ENCODE peak calls at places on chromosomes 1 and 21, in six cellular contexts. B is HepG2, S is GM12878, P is A549, G is upper lobe of left lung, J is K562. A is an unnamed sample.

GRCh38 chr1:70314706-70315304 is 39.7 kb downstream of the ANKRD13C start:
- ATAC-seq in S (no peak), J (peak; percentile 42), P (peak; percentile 57), G (no peak), B (no peak), A (no peak)

GRCh38 chr1:76083189-76083588 is 8.6 kb downstream of the ST6GALNAC3 start:
- ATAC-seq in S (peak; percentile 94), G (no peak), J (no peak), P (no peak), B (no peak), A (no peak)

GRCh38 chr21:44483288-44484237 is 28.3 kb downstream of the LRRC3 start:
- ATAC-seq in G (no peak), J (no peak), S (no peak), B (peak; percentile 15), P (no peak), A (no peak)

GRCh38 chr1:116324411-116324810 is 48.6 kb upstream of the ATP1A1 start:
- ATAC-seq in S (no peak), G (no peak), B (no peak), J (no peak), P (no peak), A (no peak)

GRCh38 chr1:42037586-42037985 is 115.6 kb upstream of the GUCA2B start:
- ATAC-seq in G (no peak), B (no peak), P (no peak), S (no peak), J (no peak), A (no peak)

GRCh38 chr21:46000731-46001641 is 19.4 kb downstream of the COL6A1 start:
- ATAC-seq in B (no peak), G (no peak), J (peak; percentile 83), S (no peak), P (peak; percentile 52), A (peak; percentile 65)

GRCh38 chr1:201559679-201560162 is 20.8 kb downstream of the NAV1 start:
- ATAC-seq in P (peak; percentile 96), G (peak; percentile 88), S (peak; percentile 99), J (peak; percentile 95), B (peak; percentile 97), A (peak; percentile 70)

GRCh38 chr1:92211166-92211565 is 6.5 kb upstream of the C1orf146 start:
- ATAC-seq in B (no peak), J (no peak), P (no peak), G (no peak), S (no peak), A (no peak)

GRCh38 chr1:56482486-56482885 is 96.9 kb downstream of the PLPP3 start:
- ATAC-seq in B (no peak), S (peak; percentile 36), G (no peak), P (no peak), J (no peak), A (no peak)

GRCh38 chr1:100433563-100433962 is 81.3 kb downstream of the CDC14A start:
- ATAC-seq in P (no peak), J (no peak), S (no peak), B (no peak), G (no peak), A (no peak)

GRCh38 chr1:55053265-55053954 is 14.1 kb downstream of the PCSK9 start:
- ATAC-seq in P (no peak), J (no peak), S (no peak), G (peak; percentile 2), B (peak; percentile 70), A (peak; percentile 30)

GRCh38 chr1:54397090-54397591 is 9.1 kb downstream of the SSBP3 start:
- ATAC-seq in P (no peak), S (no peak), G (peak; percentile 22), J (peak; percentile 58), B (no peak), A (peak; percentile 17)

GRCh38 chr1:8523641-8524206 is 205.8 kb downstream of the SLC45A1 start:
- ATAC-seq in J (no peak), S (peak; percentile 9), P (no peak), B (no peak), G (no peak), A (no peak)

GRCh38 chr1:220767312-220768126 is 19.2 kb upstream of the MTARC1 start:
- ATAC-seq in G (peak; percentile 69), B (peak; percentile 93), J (no peak), S (no peak), P (no peak), A (peak; percentile 90)

GRCh38 chr21:39655589-39655988 is 42.8 kb downstream of the B3GALT5 start:
- ATAC-seq in S (no peak), G (no peak), B (no peak), J (no peak), P (no peak), A (no peak)

GRCh38 chr21:39656209-39656608 is 43.5 kb downstream of the B3GALT5 start:
- ATAC-seq in S (no peak), J (no peak), G (no peak), B (no peak), P (no peak), A (no peak)

GRCh38 chr21:39659070-39659815 is 46.5 kb downstream of the B3GALT5 start:
- ATAC-seq in S (no peak), G (no peak), J (no peak), P (no peak), B (no peak), A (no peak)

GRCh38 chr21:39658066-39658465 is 45.3 kb downstream of the B3GALT5 start:
- ATAC-seq in B (no peak), G (no peak), J (no peak), S (no peak), P (no peak), A (no peak)

DNA sequence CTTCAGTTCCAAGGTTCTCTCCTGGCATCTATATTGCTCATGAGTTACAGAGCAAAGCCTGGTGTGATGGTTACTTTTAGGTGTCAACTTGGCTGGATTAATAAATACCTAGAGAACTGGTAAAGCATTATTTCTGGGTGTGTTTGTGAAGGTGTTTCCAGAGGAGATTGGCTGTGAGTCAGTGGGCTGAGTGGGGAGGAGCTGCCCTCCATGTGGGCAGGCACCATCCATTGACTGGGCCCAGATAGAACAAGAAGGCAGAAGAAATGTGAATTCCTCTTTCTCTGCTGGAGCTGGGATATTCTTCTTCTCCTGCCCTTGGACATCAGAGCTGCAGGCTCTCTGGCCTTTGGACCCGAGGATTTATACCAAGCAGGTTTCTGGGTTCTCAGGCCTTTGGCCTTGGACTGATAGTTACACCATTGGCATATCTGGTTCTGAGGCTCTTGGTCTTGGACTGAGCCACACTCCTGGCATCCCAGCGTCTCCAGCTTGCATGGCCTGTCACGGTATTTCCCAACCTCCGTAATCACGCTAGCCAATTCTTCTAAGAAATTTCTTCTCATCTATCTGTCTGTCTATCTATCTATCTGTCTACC is 44.5 kb downstream of the B3GALT5 start:
- ATAC-seq in S (no peak), P (no peak), B (no peak), J (no peak), G (no peak), A (no peak)
- H3K4me3 ChIP-seq in S (no peak overlapping the region), P (no peak overlapping the region), B (no peak overlapping the region), J (no peak overlapping the region), G (no peak overlapping the region), A (no peak overlapping the region)

GRCh38 chr21:17821121-17821520 is 2.0 kb upstream of the C21orf91 start:
- ATAC-seq in B (no peak), J (no peak), P (no peak), G (no peak), S (no peak), A (no peak)

GRCh38 chr21:17819878-17820232 is 699 bp upstream of the C21orf91 start:
- ATAC-seq in J (peak; percentile 20), G (peak; percentile 80), S (peak; percentile 77), P (no peak), B (peak; percentile 53), A (peak; percentile 49)

GRCh38 chr21:17823846-17824245 is 4.7 kb upstream of the C21orf91 start:
- ATAC-seq in P (no peak), S (no peak), B (no peak), J (peak; percentile 4), G (no peak), A (no peak)

GRCh38 chr21:17818158-17819113 is 720 bp downstream of the C21orf91 start:
- ATAC-seq in B (peak; percentile 75), J (peak; percentile 63), P (peak; percentile 77), S (peak; percentile 36), G (peak; percentile 47), A (peak; percentile 19)

DNA sequence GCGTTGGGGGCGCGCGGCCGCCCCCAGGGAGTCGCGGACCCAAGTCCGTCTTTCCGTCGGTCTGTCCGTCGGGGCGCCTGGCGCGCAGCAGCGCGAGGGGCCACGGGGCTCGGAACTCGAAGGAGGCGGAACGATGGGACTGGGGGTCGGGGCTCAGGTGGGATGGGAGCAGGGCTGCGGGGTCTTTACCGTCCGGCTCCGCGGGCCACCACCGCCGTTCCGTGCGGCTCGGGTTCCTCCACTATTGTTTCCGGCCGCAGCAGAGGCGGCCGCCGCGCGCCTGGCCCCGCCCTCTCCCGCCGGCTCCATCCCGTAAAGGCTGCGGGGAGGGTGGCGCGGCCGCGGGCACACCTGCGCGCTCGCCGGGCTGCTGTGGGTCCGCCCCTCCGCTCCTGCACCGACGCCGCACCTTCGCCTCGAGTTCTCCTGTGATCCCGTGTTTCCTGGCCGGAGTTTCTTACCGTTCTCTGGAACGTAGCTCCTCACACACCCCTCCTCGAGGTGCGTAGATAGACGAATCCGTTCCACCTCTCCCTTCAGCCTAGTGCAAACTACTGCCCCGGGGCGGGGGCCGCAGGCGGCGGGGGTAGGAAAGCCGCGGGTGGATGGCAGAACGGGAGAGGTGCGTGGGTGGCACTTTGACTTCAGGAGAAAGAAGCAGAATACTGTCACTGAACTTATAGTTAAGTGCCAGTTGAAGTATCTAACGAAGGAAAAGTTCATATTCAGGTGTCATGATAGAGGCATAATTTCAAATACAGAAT is at the start of gene C21orf91:
- ATAC-seq in P (peak; percentile 98), B (peak; percentile 96), J (peak; percentile 95), S (peak; percentile 89), G (peak; percentile 98), A (peak; percentile 98)
- TF ChIP-seq EP300 in P (no peak), B (no peak), J (no peak), S (no peak), G (no peak), A (no peak)

GRCh38 chr1:45040297-45040696 is 28.2 kb downstream of the UROD start:
- ATAC-seq in B (no peak), P (no peak), S (no peak), G (no peak), J (no peak), A (no peak)
- TF ChIP-seq CTCF in B (no peak), P (no peak), S (no peak), G (no peak), J (no peak), A (no peak)

GRCh38 chr1:33429332-33429731 is 1.6 kb downstream of the PHC2 start:
- ATAC-seq in P (no peak), J (no peak), S (no peak), B (no peak), G (no peak), A (no peak)

GRCh38 chr1:33430751-33431593 is at the start of gene PHC2:
- ATAC-seq in B (peak; percentile 97), P (peak; percentile 99), J (peak; percentile 100), S (peak; percentile 98), G (peak; percentile 98), A (peak; percentile 97)

GRCh38 chr1:33426906-33427305 is 4.0 kb downstream of the PHC2 start:
- ATAC-seq in P (no peak), J (no peak), S (no peak), G (no peak), B (no peak), A (no peak)

GRCh38 chr1:33429846-33430750 is 797 bp downstream of the PHC2 start:
- ATAC-seq in B (peak; percentile 33), G (no peak), S (no peak), J (peak; percentile 3), P (peak; percentile 9), A (peak; percentile 60)

DNA sequence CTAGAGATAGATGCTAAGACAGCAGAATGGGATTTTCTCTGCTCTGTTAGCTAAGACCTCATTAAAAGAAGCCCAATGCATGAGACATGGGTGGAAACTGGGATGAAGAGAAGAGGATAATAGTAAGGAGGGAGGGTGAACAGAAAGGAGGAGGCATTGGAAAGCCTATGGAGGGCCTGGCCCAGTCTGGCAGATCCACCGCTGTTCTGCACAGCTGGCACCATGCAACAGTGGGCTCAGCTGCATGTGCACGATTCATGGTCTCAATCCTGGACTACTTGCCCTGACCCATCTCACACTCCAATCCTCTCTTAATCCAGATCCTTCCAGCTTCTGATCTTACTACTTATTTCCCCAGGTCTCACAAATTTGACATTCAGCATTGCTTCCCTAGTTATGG is 2.2 kb downstream of the PHC2 start:
- ATAC-seq in J (no peak), P (no peak), B (no peak), S (no peak), G (no peak), A (no peak)
- H3K4me3 ChIP-seq in J (no peak overlapping the region), P (no peak overlapping the region), B (no peak overlapping the region), S (no peak overlapping the region), G (no peak overlapping the region), A (no peak overlapping the region)